ENCODE peak calls at places on chromosome 1, in five cellular contexts. One of them, this sample, is unnamed.

GRCh38 chr1:220526294-220526693 is 1.6 kb upstream of the MARK1 start:
- DNase-seq in cardiac fibroblast: no peak
- DNase-seq in endothelial cell: no peak
- DNase-seq in body of pancreas: no peak
- DNase-seq in GM23338: peak; percentile 54
- DNase-seq in this sample: peak; percentile 13

GRCh38 chr1:151000408-151000807 is 6.3 kb downstream of the MINDY1 start:
- DNase-seq in endothelial cell: no peak
- DNase-seq in body of pancreas: no peak
- DNase-seq in cardiac fibroblast: no peak
- DNase-seq in GM23338: no peak
- DNase-seq in this sample: no peak

GRCh38 chr1:111193712-111194480 is 6.5 kb downstream of the DENND2D start:
- DNase-seq in body of pancreas: no peak
- DNase-seq in GM23338: no peak
- DNase-seq in endothelial cell: no peak
- DNase-seq in cardiac fibroblast: no peak
- DNase-seq in this sample: no peak

GRCh38 chr1:1024421-1025415 is 4.8 kb downstream of the AGRN start:
- DNase-seq in cardiac fibroblast: peak; percentile 41
- DNase-seq in endothelial cell: no peak
- DNase-seq in GM23338: peak; percentile 97
- DNase-seq in body of pancreas: peak; percentile 73
- DNase-seq in this sample: peak; percentile 48

GRCh38 chr1:92404661-92405060 is 82.1 kb downstream of the GFI1 start:
- DNase-seq in endothelial cell: no peak
- DNase-seq in GM23338: no peak
- DNase-seq in body of pancreas: no peak
- DNase-seq in cardiac fibroblast: peak; percentile 59
- DNase-seq in this sample: no peak

GRCh38 chr1:197440730-197441129 is 172.7 kb downstream of the CRB1 start:
- DNase-seq in GM23338: no peak
- DNase-seq in body of pancreas: no peak
- DNase-seq in endothelial cell: no peak
- DNase-seq in cardiac fibroblast: no peak
- DNase-seq in this sample: no peak

GRCh38 chr1:51234721-51235425 is 1.2 kb upstream of the RNF11 start:
- DNase-seq in GM23338: no peak
- DNase-seq in cardiac fibroblast: peak; percentile 64
- DNase-seq in endothelial cell: no peak
- DNase-seq in body of pancreas: peak; percentile 58
- DNase-seq in this sample: no peak

GRCh38 chr1:12251442-12251841 is 21.6 kb downstream of the VPS13D start:
- DNase-seq in GM23338: no peak
- DNase-seq in cardiac fibroblast: peak; percentile 12
- DNase-seq in endothelial cell: no peak
- DNase-seq in body of pancreas: no peak
- DNase-seq in this sample: no peak

GRCh38 chr1:231407537-231408396 is 14.3 kb downstream of the EGLN1 start:
- DNase-seq in cardiac fibroblast: peak; percentile 56
- DNase-seq in body of pancreas: no peak
- DNase-seq in GM23338: no peak
- DNase-seq in endothelial cell: no peak
- DNase-seq in this sample: no peak

GRCh38 chr1:110602466-110602865 is 3.7 kb downstream of the KCNA2 start:
- DNase-seq in GM23338: no peak
- DNase-seq in cardiac fibroblast: no peak
- DNase-seq in body of pancreas: peak; percentile 13
- DNase-seq in endothelial cell: no peak
- DNase-seq in this sample: no peak

GRCh38 chr1:207745285-207745684 is 6.6 kb upstream of the CD46 start:
- DNase-seq in cardiac fibroblast: peak; percentile 60
- DNase-seq in body of pancreas: no peak
- DNase-seq in GM23338: no peak
- DNase-seq in endothelial cell: no peak
- DNase-seq in this sample: no peak

GRCh38 chr1:89657886-89658285 is 25.0 kb downstream of the LRRC8C start:
- DNase-seq in GM23338: no peak
- DNase-seq in cardiac fibroblast: no peak
- DNase-seq in endothelial cell: no peak
- DNase-seq in body of pancreas: no peak
- DNase-seq in this sample: no peak

GRCh38 chr1:43008106-43008424 is 49.4 kb upstream of the SLC2A1 start:
- DNase-seq in cardiac fibroblast: no peak
- DNase-seq in endothelial cell: peak; percentile 41
- DNase-seq in GM23338: no peak
- DNase-seq in body of pancreas: no peak
- DNase-seq in this sample: peak; percentile 15

GRCh38 chr1:167630568-167631385 is 745 bp downstream of the RCSD1 start:
- DNase-seq in body of pancreas: no peak
- DNase-seq in cardiac fibroblast: no peak
- DNase-seq in endothelial cell: no peak
- DNase-seq in GM23338: no peak
- DNase-seq in this sample: no peak

GRCh38 chr1:151175910-151176309 is at the start of gene TMOD4:
- DNase-seq in body of pancreas: no peak
- DNase-seq in GM23338: peak; percentile 54
- DNase-seq in cardiac fibroblast: peak; percentile 30
- DNase-seq in endothelial cell: no peak
- DNase-seq in this sample: no peak

GRCh38 chr1:183023601-183024351 is 556 bp downstream of the LAMC1 start:
- DNase-seq in body of pancreas: peak; percentile 81
- DNase-seq in endothelial cell: peak; percentile 70
- DNase-seq in GM23338: peak; percentile 92
- DNase-seq in cardiac fibroblast: peak; percentile 61
- DNase-seq in this sample: peak; percentile 64

GRCh38 chr1:202282596-202283283 is 59.0 kb downstream of the UBE2T start:
- DNase-seq in cardiac fibroblast: no peak
- DNase-seq in body of pancreas: no peak
- DNase-seq in GM23338: no peak
- DNase-seq in endothelial cell: no peak
- DNase-seq in this sample: no peak

GRCh38 chr1:245645894-245646293 is 491.1 kb downstream of the KIF26B start:
- DNase-seq in GM23338: no peak
- DNase-seq in endothelial cell: no peak
- DNase-seq in body of pancreas: no peak
- DNase-seq in cardiac fibroblast: no peak
- DNase-seq in this sample: no peak

GRCh38 chr1:192119701-192120100 is 38.6 kb upstream of the RGS18 start:
- DNase-seq in body of pancreas: no peak
- DNase-seq in cardiac fibroblast: no peak
- DNase-seq in GM23338: no peak
- DNase-seq in endothelial cell: no peak
- DNase-seq in this sample: no peak

GRCh38 chr1:36446261-36446660 is 4.0 kb downstream of the OSCP1 start:
- DNase-seq in GM23338: peak; percentile 86
- DNase-seq in cardiac fibroblast: no peak
- DNase-seq in body of pancreas: no peak
- DNase-seq in endothelial cell: peak; percentile 50
- DNase-seq in this sample: peak; percentile 43

GRCh38 chr1:8886589-8886988 is 8.1 kb upstream of the ENO1 start:
- DNase-seq in body of pancreas: no peak
- DNase-seq in GM23338: no peak
- DNase-seq in cardiac fibroblast: no peak
- DNase-seq in endothelial cell: no peak
- DNase-seq in this sample: no peak

GRCh38 chr1:107570768-107571167 is 394.2 kb downstream of the VAV3 start:
- DNase-seq in cardiac fibroblast: no peak
- DNase-seq in body of pancreas: no peak
- DNase-seq in GM23338: no peak
- DNase-seq in endothelial cell: no peak
- DNase-seq in this sample: no peak

GRCh38 chr1:117571496-117571895 is 34.4 kb upstream of the TENT5C start:
- DNase-seq in cardiac fibroblast: no peak
- DNase-seq in endothelial cell: no peak
- DNase-seq in body of pancreas: no peak
- DNase-seq in GM23338: no peak
- DNase-seq in this sample: no peak

GRCh38 chr1:223712856-223713494 is 636 bp downstream of the CAPN2 start:
- DNase-seq in GM23338: no peak
- DNase-seq in cardiac fibroblast: no peak
- DNase-seq in endothelial cell: peak; percentile 24
- DNase-seq in body of pancreas: no peak
- DNase-seq in this sample: peak; percentile 57

GRCh38 chr1:37752583-37753471 is 12.1 kb downstream of the EPHA10 start:
- DNase-seq in endothelial cell: peak; percentile 49
- DNase-seq in GM23338: peak; percentile 62
- DNase-seq in cardiac fibroblast: no peak
- DNase-seq in body of pancreas: peak; percentile 43
- DNase-seq in this sample: peak; percentile 72

GRCh38 chr1:213122514-213122929 is 71.5 kb downstream of the RPS6KC1 start:
- DNase-seq in GM23338: peak; percentile 71
- DNase-seq in cardiac fibroblast: peak; percentile 81
- DNase-seq in endothelial cell: no peak
- DNase-seq in body of pancreas: no peak
- DNase-seq in this sample: no peak

GRCh38 chr1:29830916-29831315 is 594.6 kb downstream of the PTPRU start:
- DNase-seq in GM23338: no peak
- DNase-seq in endothelial cell: no peak
- DNase-seq in cardiac fibroblast: no peak
- DNase-seq in body of pancreas: no peak
- DNase-seq in this sample: no peak

GRCh38 chr1:57088689-57089088 is 122.9 kb upstream of the C8B start:
- DNase-seq in body of pancreas: no peak
- DNase-seq in cardiac fibroblast: no peak
- DNase-seq in endothelial cell: no peak
- DNase-seq in GM23338: no peak
- DNase-seq in this sample: no peak

GRCh38 chr1:54668567-54668966 is 27.0 kb downstream of the MROH7 start:
- DNase-seq in endothelial cell: no peak
- DNase-seq in body of pancreas: no peak
- DNase-seq in GM23338: no peak
- DNase-seq in cardiac fibroblast: no peak
- DNase-seq in this sample: no peak
- TF ChIP-seq CTCF in endothelial cell: no peak
- TF ChIP-seq CTCF in body of pancreas: no peak
- TF ChIP-seq CTCF in GM23338: no peak
- TF ChIP-seq CTCF in cardiac fibroblast: no peak
- TF ChIP-seq CTCF in this sample: no peak

DNA sequence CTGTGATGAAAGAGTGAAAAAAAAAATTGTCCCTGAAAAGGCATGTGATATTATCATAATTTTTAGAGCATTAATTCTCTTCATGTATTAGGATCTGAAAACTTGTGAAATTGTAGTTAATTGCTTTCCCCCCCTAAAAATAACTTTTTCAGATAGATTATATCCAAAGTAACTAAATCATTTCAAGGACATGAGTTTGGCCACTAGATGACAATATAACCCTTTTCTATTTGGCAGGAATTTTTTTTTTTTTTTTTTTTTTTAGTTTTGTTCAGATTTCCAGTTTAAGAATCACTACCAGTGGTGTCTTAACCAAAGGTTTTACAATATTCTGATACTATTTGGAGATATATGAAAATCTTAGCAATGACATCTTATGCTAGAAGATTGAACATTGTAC is 370.8 kb downstream of the AMY1C start:
- DNase-seq in GM23338: peak; percentile 16
- DNase-seq in body of pancreas: no peak
- DNase-seq in cardiac fibroblast: no peak
- DNase-seq in endothelial cell: no peak
- DNase-seq in this sample: no peak
- TF ChIP-seq CTCF in GM23338: peak; percentile 66
- TF ChIP-seq CTCF in body of pancreas: no peak
- TF ChIP-seq CTCF in cardiac fibroblast: no peak
- TF ChIP-seq CTCF in endothelial cell: no peak
- TF ChIP-seq CTCF in this sample: peak; percentile 26

GRCh38 chr1:2407991-2408275 is 4.4 kb downstream of the PEX10 start:
- DNase-seq in body of pancreas: no peak
- DNase-seq in GM23338: no peak
- DNase-seq in cardiac fibroblast: no peak
- DNase-seq in endothelial cell: no peak
- DNase-seq in this sample: no peak

GRCh38 chr1:2407166-2407990 is 5.0 kb downstream of the PEX10 start:
- DNase-seq in body of pancreas: no peak
- DNase-seq in endothelial cell: no peak
- DNase-seq in GM23338: no peak
- DNase-seq in cardiac fibroblast: no peak
- DNase-seq in this sample: no peak

GRCh38 chr1:2405588-2406295 is 6.6 kb downstream of the PEX10 start:
- DNase-seq in cardiac fibroblast: peak; percentile 42
- DNase-seq in body of pancreas: no peak
- DNase-seq in GM23338: no peak
- DNase-seq in endothelial cell: no peak
- DNase-seq in this sample: no peak

GRCh38 chr1:2404890-2405511 is 7.4 kb downstream of the PEX10 start:
- DNase-seq in cardiac fibroblast: peak; percentile 41
- DNase-seq in GM23338: no peak
- DNase-seq in body of pancreas: no peak
- DNase-seq in endothelial cell: no peak
- DNase-seq in this sample: no peak

DNA sequence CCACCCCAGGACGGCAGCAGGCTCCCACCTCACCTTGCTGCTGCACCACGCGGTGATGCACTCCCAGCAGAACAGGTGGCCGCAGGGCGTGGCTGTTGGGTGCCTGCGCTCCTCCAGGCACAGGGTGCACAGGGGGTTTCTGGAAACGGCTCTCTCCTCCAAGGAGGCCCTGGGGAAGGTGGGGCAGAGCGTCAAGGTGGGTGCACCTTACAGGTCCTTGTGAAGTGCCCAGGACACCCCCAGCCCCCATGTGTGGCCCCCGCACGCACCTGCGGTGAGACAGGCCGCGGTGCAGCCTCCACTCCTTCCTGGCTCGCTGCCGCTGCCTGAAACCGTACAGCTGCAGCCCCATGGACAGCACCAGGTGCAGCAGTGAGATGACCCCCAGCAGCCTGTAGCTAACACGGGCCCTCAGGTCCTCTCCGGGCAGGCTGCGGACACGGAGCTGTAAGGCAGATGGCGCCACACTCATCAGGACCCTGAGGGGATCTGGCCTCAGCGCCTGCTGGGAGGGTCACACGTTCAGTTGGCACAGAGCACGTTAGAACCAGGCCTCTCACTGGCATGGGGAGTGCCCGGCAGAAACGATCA is 5.8 kb downstream of the PEX10 start:
- DNase-seq in endothelial cell: no peak
- DNase-seq in cardiac fibroblast: no peak
- DNase-seq in body of pancreas: no peak
- DNase-seq in GM23338: no peak
- DNase-seq in this sample: no peak
- TF ChIP-seq CTCF in endothelial cell: no peak
- TF ChIP-seq CTCF in cardiac fibroblast: no peak
- TF ChIP-seq CTCF in body of pancreas: no peak
- TF ChIP-seq CTCF in GM23338: no peak
- TF ChIP-seq CTCF in this sample: no peak

DNA sequence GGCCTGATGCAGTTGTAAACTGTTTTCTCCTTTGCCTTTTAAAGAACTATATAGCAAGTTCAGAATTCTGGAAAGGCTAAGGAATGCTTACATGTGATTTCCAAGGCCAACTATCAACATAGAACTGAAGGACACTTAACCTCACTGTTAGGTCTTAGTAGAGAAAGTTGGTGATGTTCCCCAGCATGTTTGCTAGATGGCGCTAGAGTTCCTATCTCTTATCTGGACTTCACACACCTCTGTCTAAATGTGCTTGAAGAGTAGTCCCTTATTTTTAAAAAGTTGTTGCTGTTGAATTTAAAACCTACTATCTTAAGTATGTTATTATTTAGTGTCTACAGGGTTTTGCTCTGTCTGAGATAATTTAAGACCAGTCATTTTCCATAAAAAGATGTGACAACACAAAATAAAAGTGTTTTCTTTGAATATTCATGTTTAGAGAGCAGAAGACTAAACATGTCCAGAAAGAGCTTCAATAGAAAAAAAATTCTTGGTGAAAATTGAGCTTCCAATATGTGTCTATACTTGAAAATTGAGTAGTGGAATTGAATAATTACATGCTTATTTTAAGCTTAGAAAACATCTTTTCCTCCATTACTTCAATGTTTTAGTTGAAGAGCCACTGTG is 237.3 kb downstream of the S1PR1 start:
- DNase-seq in GM23338: peak; percentile 82
- DNase-seq in endothelial cell: peak; percentile 22
- DNase-seq in body of pancreas: no peak
- DNase-seq in cardiac fibroblast: peak; percentile 5
- DNase-seq in this sample: no peak
- TF ChIP-seq CTCF in GM23338: peak; percentile 83
- TF ChIP-seq CTCF in endothelial cell: peak; percentile 64
- TF ChIP-seq CTCF in body of pancreas: no peak
- TF ChIP-seq CTCF in cardiac fibroblast: no peak
- TF ChIP-seq CTCF in this sample: peak; percentile 54